ENCODE peak calls at places on chromosomes 13 and 19, in nine cellular contexts. P is HCT116, B is GM03348, H is left cardiac atrium, U is mucosa of descending colon, Z is left ventricle myocardium inferior, G is suprapubic skin, K is activated T-cell treated with anti-CD3 and anti-CD28 coated beads for 24 hours, Q is retinal pigment epithelial cell. S is an unnamed sample.

GRCh38 chr13:37640499-37640898 is 41.9 kb upstream of the POSTN start:
- DNase-seq in P (no peak), B (peak; percentile 61), H (no peak), U (no peak), Z (no peak), G (no peak), K (no peak), Q (peak; percentile 47), S (no peak)

GRCh38 chr13:67230774-67231480 is 791 bp upstream of the PCDH9 start:
- DNase-seq in P (no peak), B (peak; percentile 69), H (peak; percentile 69), U (peak; percentile 58), Z (peak; percentile 51), G (peak; percentile 64), K (peak; percentile 7), Q (peak; percentile 23), S (no peak)

GRCh38 chr13:21522130-21522529 is 63.0 kb upstream of the ZDHHC20 start:
- DNase-seq in P (no peak), B (no peak), H (no peak), U (no peak), Z (no peak), G (no peak), K (no peak), Q (no peak), S (no peak)

GRCh38 chr19:16200038-16200775 is 2.5 kb downstream of the AP1M1 start:
- DNase-seq in P (no peak), B (peak; percentile 36), H (no peak), U (no peak), Z (no peak), G (peak; percentile 82), K (no peak), Q (no peak), S (no peak)

GRCh38 chr13:110648155-110648819 is 32.9 kb downstream of the NAXD start:
- DNase-seq in P (no peak), B (no peak), H (peak; percentile 12), U (no peak), Z (no peak), G (no peak), K (no peak), Q (no peak), S (no peak)

GRCh38 chr19:7415163-7415856 is 66.6 kb downstream of the ARHGEF18 start:
- DNase-seq in P (no peak), B (no peak), H (no peak), U (no peak), Z (no peak), G (no peak), K (no peak), Q (peak; percentile 65), S (no peak)

GRCh38 chr13:69616398-69616797 is 491.2 kb upstream of the ATXN8OS start:
- DNase-seq in P (no peak), B (no peak), H (no peak), U (no peak), Z (no peak), G (no peak), K (no peak), Q (no peak), S (no peak)

GRCh38 chr13:100751826-100752225 is 77.2 kb upstream of the TMTC4 start:
- DNase-seq in P (no peak), B (no peak), H (no peak), U (no peak), Z (no peak), G (no peak), K (no peak), Q (no peak), S (no peak)

GRCh38 chr13:80084086-80084676 is 256.7 kb downstream of the SPRY2 start:
- DNase-seq in P (no peak), B (peak; percentile 76), H (no peak), U (no peak), Z (no peak), G (no peak), K (no peak), Q (peak; percentile 95), S (no peak)

GRCh38 chr13:108859202-108860012 is 230.0 kb downstream of the MYO16 start:
- DNase-seq in P (no peak), B (peak; percentile 41), H (no peak), U (no peak), Z (no peak), G (no peak), K (no peak), Q (peak; percentile 18), S (no peak)

GRCh38 chr19:45121827-45122345 is 28.9 kb downstream of the PPP1R37 start:
- DNase-seq in P (no peak), B (no peak), H (no peak), U (no peak), Z (no peak), G (no peak), K (no peak), Q (no peak), S (peak; percentile 40)

GRCh38 chr19:40236366-40236765 is 9.9 kb upstream of the CCNP start:
- DNase-seq in P (no peak), B (no peak), H (no peak), U (no peak), Z (no peak), G (no peak), K (no peak), Q (no peak), S (no peak)

GRCh38 chr19:9324584-9324962 is 594 bp downstream of the ZNF559 start:
- DNase-seq in P (no peak), B (no peak), H (no peak), U (no peak), Z (no peak), G (no peak), K (no peak), Q (no peak), S (no peak)

GRCh38 chr19:4768934-4769777 is 22.4 kb upstream of the FEM1A start:
- DNase-seq in P (peak; percentile 67), B (peak; percentile 87), H (peak; percentile 81), U (peak; percentile 83), Z (peak; percentile 75), G (peak; percentile 86), K (peak; percentile 65), Q (peak; percentile 63), S (no peak)

GRCh38 chr19:18998276-18998675 is 35.0 kb downstream of the SUGP2 start:
- DNase-seq in P (no peak), B (no peak), H (no peak), U (no peak), Z (no peak), G (no peak), K (no peak), Q (no peak), S (no peak)

GRCh38 chr19:3544054-3544376 is 5.0 kb downstream of the TEKTIP1 start:
- DNase-seq in P (no peak), B (no peak), H (no peak), U (no peak), Z (no peak), G (no peak), K (no peak), Q (no peak), S (no peak)

GRCh38 chr13:76556632-76557031 is 329.6 kb downstream of the KCTD12 start:
- DNase-seq in P (no peak), B (no peak), H (no peak), U (no peak), Z (no peak), G (no peak), K (no peak), Q (no peak), S (no peak)

GRCh38 chr19:12692960-12693359 is 3.5 kb downstream of the FBXW9 start:
- DNase-seq in P (no peak), B (no peak), H (no peak), U (no peak), Z (no peak), G (no peak), K (no peak), Q (no peak), S (no peak)

GRCh38 chr19:4802711-4803110 is 11.2 kb downstream of the FEM1A start:
- DNase-seq in P (no peak), B (no peak), H (peak; percentile 53), U (no peak), Z (peak; percentile 70), G (no peak), K (no peak), Q (no peak), S (no peak)

GRCh38 chr13:37481005-37481857 is 117.3 kb downstream of the POSTN start:
- DNase-seq in P (no peak), B (no peak), H (no peak), U (no peak), Z (no peak), G (no peak), K (no peak), Q (no peak), S (no peak)

GRCh38 chr13:48144413-48145035 is 49.6 kb upstream of the MED4 start:
- DNase-seq in P (no peak), B (peak; percentile 23), H (peak; percentile 68), U (no peak), Z (no peak), G (no peak), K (no peak), Q (no peak), S (no peak)

GRCh38 chr13:110841846-110842245 is 73.0 kb downstream of the ANKRD10 start:
- DNase-seq in P (no peak), B (no peak), H (no peak), U (no peak), Z (no peak), G (no peak), K (no peak), Q (no peak), S (no peak)

GRCh38 chr13:19575230-19575629 is 13.9 kb upstream of the TPTE2 start:
- DNase-seq in P (no peak), B (no peak), H (no peak), U (no peak), Z (no peak), G (no peak), K (no peak), Q (no peak), S (no peak)

GRCh38 chr19:53034948-53035675 is 9.4 kb upstream of the ERVV-2 start:
- DNase-seq in P (no peak), B (no peak), H (no peak), U (no peak), Z (no peak), G (no peak), K (no peak), Q (no peak), S (no peak)

GRCh38 chr19:33293255-33294057 is 8.9 kb downstream of the CEBPA start:
- DNase-seq in P (no peak), B (peak; percentile 84), H (no peak), U (peak; percentile 71), Z (no peak), G (peak; percentile 73), K (no peak), Q (no peak), S (no peak)

GRCh38 chr13:113407531-113408393 is 43.8 kb upstream of the GRTP1 start:
- DNase-seq in P (no peak), B (no peak), H (no peak), U (no peak), Z (no peak), G (peak; percentile 65), K (no peak), Q (no peak), S (no peak)

GRCh38 chr13:110471833-110472162 is 89.7 kb downstream of the RAB20 start:
- DNase-seq in P (no peak), B (no peak), H (peak; percentile 63), U (no peak), Z (peak; percentile 49), G (no peak), K (no peak), Q (no peak), S (peak; percentile 87)

GRCh38 chr19:35767288-35768081 is 7.9 kb upstream of the ARHGAP33 start:
- DNase-seq in P (no peak), B (no peak), H (no peak), U (no peak), Z (no peak), G (no peak), K (no peak), Q (no peak), S (no peak)

GRCh38 chr19:45010306-45010705 is 9.0 kb downstream of the RELB start:
- DNase-seq in P (no peak), B (no peak), H (no peak), U (no peak), Z (no peak), G (no peak), K (no peak), Q (no peak), S (no peak)

GRCh38 chr13:31096624-31097302 is 64.9 kb downstream of the HSPH1 start:
- DNase-seq in P (no peak), B (no peak), H (no peak), U (peak; percentile 77), Z (no peak), G (no peak), K (no peak), Q (no peak), S (no peak)

S was measured in GM12878.